ENCODE peak calls at places on chromosomes 2 and 18, in six cellular contexts. One of them, this sample, is unnamed.

GRCh38 chr2:145402706-145403277 is 882.9 kb upstream of the ZEB2 start:
- DNase-seq in Right ventricle myocardium superior: no peak
- DNase-seq in RWPE1: no peak
- DNase-seq in IMR-90: peak
- DNase-seq in EL: no peak
- DNase-seq in SK-N-DZ: no peak
- DNase-seq in this sample: no peak

GRCh38 chr2:74999464-74999863 is 41.0 kb downstream of the POLE4 start:
- DNase-seq in RWPE1: no peak
- DNase-seq in IMR-90: no peak
- DNase-seq in SK-N-DZ: no peak
- DNase-seq in EL: no peak
- DNase-seq in Right ventricle myocardium superior: no peak
- DNase-seq in this sample: no peak

GRCh38 chr18:24397131-24397693 is 412 bp downstream of the OSBPL1A start:
- DNase-seq in RWPE1: peak
- DNase-seq in IMR-90: peak
- DNase-seq in EL: peak
- DNase-seq in Right ventricle myocardium superior: no peak
- DNase-seq in SK-N-DZ: peak
- DNase-seq in this sample: peak

GRCh38 chr18:46211816-46212215 is 107.6 kb downstream of the HAUS1 start:
- DNase-seq in IMR-90: peak
- DNase-seq in RWPE1: no peak
- DNase-seq in SK-N-DZ: no peak
- DNase-seq in EL: peak
- DNase-seq in Right ventricle myocardium superior: no peak
- DNase-seq in this sample: peak

GRCh38 chr2:24543252-24543651 is 52.2 kb downstream of the NCOA1 start:
- DNase-seq in EL: no peak
- DNase-seq in SK-N-DZ: no peak
- DNase-seq in RWPE1: no peak
- DNase-seq in Right ventricle myocardium superior: no peak
- DNase-seq in IMR-90: no peak
- DNase-seq in this sample: peak

GRCh38 chr18:23291456-23292205 is 156.3 kb downstream of the CABLES1 start:
- DNase-seq in SK-N-DZ: no peak
- DNase-seq in Right ventricle myocardium superior: no peak
- DNase-seq in RWPE1: peak
- DNase-seq in EL: peak
- DNase-seq in IMR-90: peak
- DNase-seq in this sample: no peak

GRCh38 chr2:101830555-101830954 is 133.0 kb downstream of the MAP4K4 start:
- DNase-seq in EL: peak
- DNase-seq in SK-N-DZ: no peak
- DNase-seq in RWPE1: no peak
- DNase-seq in IMR-90: peak
- DNase-seq in Right ventricle myocardium superior: no peak
- DNase-seq in this sample: no peak

GRCh38 chr2:27681844-27682243 is 18.2 kb downstream of the SLC4A1AP start:
- DNase-seq in SK-N-DZ: no peak
- DNase-seq in IMR-90: peak
- DNase-seq in Right ventricle myocardium superior: no peak
- DNase-seq in RWPE1: no peak
- DNase-seq in EL: peak
- DNase-seq in this sample: no peak

GRCh38 chr18:35754464-35754863 is 172.9 kb downstream of the GALNT1 start:
- DNase-seq in Right ventricle myocardium superior: no peak
- DNase-seq in RWPE1: no peak
- DNase-seq in SK-N-DZ: no peak
- DNase-seq in EL: no peak
- DNase-seq in IMR-90: no peak
- DNase-seq in this sample: no peak

GRCh38 chr2:203500951-203501350 is 34.1 kb downstream of the RAPH1 start:
- DNase-seq in IMR-90: no peak
- DNase-seq in SK-N-DZ: no peak
- DNase-seq in EL: no peak
- DNase-seq in RWPE1: no peak
- DNase-seq in Right ventricle myocardium superior: no peak
- DNase-seq in this sample: no peak

GRCh38 chr2:98455494-98455976 is 10.9 kb downstream of the INPP4A start:
- DNase-seq in RWPE1: no peak
- DNase-seq in EL: peak
- DNase-seq in Right ventricle myocardium superior: no peak
- DNase-seq in SK-N-DZ: no peak
- DNase-seq in IMR-90: peak
- DNase-seq in this sample: no peak

GRCh38 chr2:232668805-232669444 is 28.2 kb upstream of the GIGYF2 start:
- DNase-seq in SK-N-DZ: peak
- DNase-seq in Right ventricle myocardium superior: no peak
- DNase-seq in EL: peak
- DNase-seq in IMR-90: no peak
- DNase-seq in RWPE1: no peak
- DNase-seq in this sample: no peak

GRCh38 chr18:22558945-22559385 is 141.2 kb upstream of the CTAGE1 start:
- DNase-seq in IMR-90: peak
- DNase-seq in Right ventricle myocardium superior: peak
- DNase-seq in RWPE1: peak
- DNase-seq in SK-N-DZ: no peak
- DNase-seq in EL: peak
- DNase-seq in this sample: no peak

GRCh38 chr2:240451791-240452470 is 16.5 kb downstream of the GPC1 start:
- DNase-seq in IMR-90: no peak
- DNase-seq in RWPE1: no peak
- DNase-seq in SK-N-DZ: no peak
- DNase-seq in EL: no peak
- DNase-seq in Right ventricle myocardium superior: peak
- DNase-seq in this sample: no peak